ENCODE peak calls at places on chromosomes 11 and 22, in eight cellular contexts. One of them, this sample, is unnamed.

GRCh38 chr22:27329471-27329870 is 472.1 kb downstream of the MN1 start:
- DNase-seq in transverse colon: no peak
- DNase-seq in glutamatergic neuron: no peak
- DNase-seq in heart left ventricle: no peak
- DNase-seq in astrocyte of the cerebellum: no peak
- DNase-seq in NB4: no peak
- DNase-seq in choroid plexus epithelial cell: no peak
- DNase-seq in IMR-90: no peak
- DNase-seq in this sample: no peak

GRCh38 chr22:37731804-37732471 is 35.1 kb downstream of the TRIOBP start:
- DNase-seq in transverse colon: peak
- DNase-seq in glutamatergic neuron: no peak
- DNase-seq in heart left ventricle: no peak
- DNase-seq in astrocyte of the cerebellum: no peak
- DNase-seq in NB4: peak
- DNase-seq in choroid plexus epithelial cell: no peak
- DNase-seq in IMR-90: no peak
- DNase-seq in this sample: no peak

GRCh38 chr11:104658177-104658576 is 240.1 kb downstream of the CASP12 start:
- DNase-seq in transverse colon: no peak
- DNase-seq in glutamatergic neuron: no peak
- DNase-seq in heart left ventricle: no peak
- DNase-seq in astrocyte of the cerebellum: no peak
- DNase-seq in NB4: no peak
- DNase-seq in choroid plexus epithelial cell: no peak
- DNase-seq in IMR-90: no peak
- DNase-seq in this sample: no peak

GRCh38 chr11:20840341-20840740 is 171.0 kb downstream of the NELL1 start:
- DNase-seq in transverse colon: no peak
- DNase-seq in glutamatergic neuron: no peak
- DNase-seq in heart left ventricle: no peak
- DNase-seq in astrocyte of the cerebellum: no peak
- DNase-seq in NB4: no peak
- DNase-seq in choroid plexus epithelial cell: no peak
- DNase-seq in IMR-90: no peak
- DNase-seq in this sample: no peak

GRCh38 chr11:114057605-114058004 is 1.9 kb upstream of the ZBTB16 start:
- DNase-seq in transverse colon: no peak
- DNase-seq in glutamatergic neuron: no peak
- DNase-seq in heart left ventricle: no peak
- DNase-seq in astrocyte of the cerebellum: no peak
- DNase-seq in NB4: no peak
- DNase-seq in choroid plexus epithelial cell: no peak
- DNase-seq in IMR-90: no peak
- DNase-seq in this sample: no peak

GRCh38 chr22:20498913-20499312 is 3.3 kb upstream of the KLHL22 start:
- DNase-seq in transverse colon: no peak
- DNase-seq in glutamatergic neuron: no peak
- DNase-seq in heart left ventricle: no peak
- DNase-seq in astrocyte of the cerebellum: no peak
- DNase-seq in NB4: no peak
- DNase-seq in choroid plexus epithelial cell: no peak
- DNase-seq in IMR-90: no peak
- DNase-seq in this sample: no peak

GRCh38 chr11:35272391-35272821 is 133.4 kb downstream of the CD44 start:
- DNase-seq in transverse colon: peak
- DNase-seq in glutamatergic neuron: no peak
- DNase-seq in heart left ventricle: no peak
- DNase-seq in astrocyte of the cerebellum: no peak
- DNase-seq in NB4: no peak
- DNase-seq in choroid plexus epithelial cell: no peak
- DNase-seq in IMR-90: no peak
- DNase-seq in this sample: peak

GRCh38 chr11:14346303-14346702 is 12.7 kb downstream of the RRAS2 start:
- DNase-seq in transverse colon: no peak
- DNase-seq in glutamatergic neuron: no peak
- DNase-seq in heart left ventricle: no peak
- DNase-seq in astrocyte of the cerebellum: no peak
- DNase-seq in NB4: no peak
- DNase-seq in choroid plexus epithelial cell: no peak
- DNase-seq in IMR-90: no peak
- DNase-seq in this sample: no peak

GRCh38 chr11:13448876-13449275 is 14.1 kb downstream of the BTBD10 start:
- DNase-seq in transverse colon: no peak
- DNase-seq in glutamatergic neuron: no peak
- DNase-seq in heart left ventricle: peak
- DNase-seq in astrocyte of the cerebellum: no peak
- DNase-seq in NB4: peak
- DNase-seq in choroid plexus epithelial cell: peak
- DNase-seq in IMR-90: peak
- DNase-seq in this sample: no peak

GRCh38 chr11:56885182-56885581 is 103.5 kb upstream of the OR5AK2 start:
- DNase-seq in transverse colon: peak
- DNase-seq in glutamatergic neuron: no peak
- DNase-seq in heart left ventricle: no peak
- DNase-seq in astrocyte of the cerebellum: no peak
- DNase-seq in NB4: no peak
- DNase-seq in choroid plexus epithelial cell: no peak
- DNase-seq in IMR-90: no peak
- DNase-seq in this sample: no peak

GRCh38 chr11:74730601-74731260 is 495 bp downstream of the CHRDL2 start:
- DNase-seq in transverse colon: no peak
- DNase-seq in glutamatergic neuron: no peak
- DNase-seq in heart left ventricle: no peak
- DNase-seq in astrocyte of the cerebellum: no peak
- DNase-seq in NB4: no peak
- DNase-seq in choroid plexus epithelial cell: no peak
- DNase-seq in IMR-90: no peak
- DNase-seq in this sample: no peak

GRCh38 chr11:72642815-72643511 is 31.3 kb downstream of the PDE2A start:
- DNase-seq in transverse colon: peak
- DNase-seq in glutamatergic neuron: peak
- DNase-seq in heart left ventricle: peak
- DNase-seq in astrocyte of the cerebellum: no peak
- DNase-seq in NB4: peak
- DNase-seq in choroid plexus epithelial cell: peak
- DNase-seq in IMR-90: peak
- DNase-seq in this sample: peak

GRCh38 chr11:20388096-20389055 is 860 bp downstream of the PRMT3 start:
- DNase-seq in transverse colon: no peak
- DNase-seq in glutamatergic neuron: no peak
- DNase-seq in heart left ventricle: no peak
- DNase-seq in astrocyte of the cerebellum: no peak
- DNase-seq in NB4: peak
- DNase-seq in choroid plexus epithelial cell: no peak
- DNase-seq in IMR-90: no peak
- DNase-seq in this sample: no peak

GRCh38 chr11:12318791-12319733 is 58.3 kb upstream of the PARVA start:
- DNase-seq in transverse colon: no peak
- DNase-seq in glutamatergic neuron: no peak
- DNase-seq in heart left ventricle: no peak
- DNase-seq in astrocyte of the cerebellum: peak
- DNase-seq in NB4: no peak
- DNase-seq in choroid plexus epithelial cell: peak
- DNase-seq in IMR-90: peak
- DNase-seq in this sample: no peak

GRCh38 chr11:19474954-19475811 is 234.4 kb upstream of the E2F8 start:
- DNase-seq in transverse colon: no peak
- DNase-seq in glutamatergic neuron: no peak
- DNase-seq in heart left ventricle: no peak
- DNase-seq in astrocyte of the cerebellum: no peak
- DNase-seq in NB4: no peak
- DNase-seq in choroid plexus epithelial cell: no peak
- DNase-seq in IMR-90: no peak
- DNase-seq in this sample: no peak

GRCh38 chr22:22768885-22769284 is 118.7 kb upstream of the IGLL5 start:
- DNase-seq in transverse colon: no peak
- DNase-seq in glutamatergic neuron: no peak
- DNase-seq in heart left ventricle: no peak
- DNase-seq in astrocyte of the cerebellum: no peak
- DNase-seq in NB4: no peak
- DNase-seq in choroid plexus epithelial cell: no peak
- DNase-seq in IMR-90: no peak
- DNase-seq in this sample: no peak

GRCh38 chr11:134229131-134229790 is 4.8 kb downstream of the VPS26B start:
- DNase-seq in transverse colon: no peak
- DNase-seq in glutamatergic neuron: no peak
- DNase-seq in heart left ventricle: no peak
- DNase-seq in astrocyte of the cerebellum: no peak
- DNase-seq in NB4: no peak
- DNase-seq in choroid plexus epithelial cell: no peak
- DNase-seq in IMR-90: no peak
- DNase-seq in this sample: no peak

GRCh38 chr11:13440100-13440855 is 22.7 kb downstream of the BTBD10 start:
- DNase-seq in transverse colon: peak
- DNase-seq in glutamatergic neuron: no peak
- DNase-seq in heart left ventricle: no peak
- DNase-seq in astrocyte of the cerebellum: peak
- DNase-seq in NB4: no peak
- DNase-seq in choroid plexus epithelial cell: peak
- DNase-seq in IMR-90: peak
- DNase-seq in this sample: no peak

GRCh38 chr22:37803195-37803635 is 4.5 kb upstream of the GCAT start:
- DNase-seq in transverse colon: no peak
- DNase-seq in glutamatergic neuron: peak
- DNase-seq in heart left ventricle: no peak
- DNase-seq in astrocyte of the cerebellum: no peak
- DNase-seq in NB4: no peak
- DNase-seq in choroid plexus epithelial cell: no peak
- DNase-seq in IMR-90: no peak
- DNase-seq in this sample: no peak

GRCh38 chr11:96748639-96749370 is 359.0 kb downstream of the JRKL start:
- DNase-seq in transverse colon: no peak
- DNase-seq in glutamatergic neuron: no peak
- DNase-seq in heart left ventricle: no peak
- DNase-seq in astrocyte of the cerebellum: peak
- DNase-seq in NB4: no peak
- DNase-seq in choroid plexus epithelial cell: peak
- DNase-seq in IMR-90: peak
- DNase-seq in this sample: no peak

DNA sequence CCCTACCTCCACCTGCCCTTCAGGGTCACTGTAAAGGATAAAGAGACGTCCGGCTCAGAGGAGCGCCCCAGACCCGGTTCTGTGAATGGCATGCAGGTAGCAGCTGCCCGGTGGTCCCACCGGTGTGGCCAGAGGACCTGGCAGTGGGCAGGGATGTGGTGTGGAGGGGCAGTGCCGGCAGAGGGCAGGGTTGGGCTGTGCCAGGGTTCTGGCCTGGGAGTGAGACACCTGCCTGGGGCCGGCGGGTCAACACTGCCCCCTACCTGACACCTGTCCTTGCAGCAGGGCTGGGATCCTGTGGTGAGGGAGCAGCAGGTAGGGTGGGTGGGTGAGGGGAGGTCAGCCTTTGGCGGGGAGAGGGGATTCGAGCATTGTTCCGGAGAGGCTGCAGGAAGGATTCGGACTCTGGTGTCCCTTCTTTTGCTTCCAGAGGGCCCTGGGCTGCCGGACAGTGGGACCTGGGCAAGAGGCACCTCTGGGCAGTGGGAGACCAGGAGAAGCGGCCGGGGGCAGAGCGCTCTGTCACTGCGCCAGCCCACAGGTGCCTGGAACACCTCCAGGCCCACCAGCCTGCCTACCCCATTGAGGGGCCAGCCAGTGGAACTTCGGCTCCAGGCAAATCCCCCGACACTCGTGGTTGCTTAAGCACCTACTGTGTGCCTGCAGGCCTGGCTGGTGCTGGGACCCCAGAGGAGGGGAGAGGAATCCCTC is 1.6 kb upstream of the PHLDA2 start:
- DNase-seq in transverse colon: peak
- DNase-seq in glutamatergic neuron: peak
- DNase-seq in heart left ventricle: peak
- DNase-seq in astrocyte of the cerebellum: no peak
- DNase-seq in NB4: peak
- DNase-seq in choroid plexus epithelial cell: peak
- DNase-seq in IMR-90: peak
- DNase-seq in this sample: no peak
- TF ChIP-seq CTCF in transverse colon: peak
- TF ChIP-seq CTCF in glutamatergic neuron: peak
- TF ChIP-seq CTCF in heart left ventricle: peak
- TF ChIP-seq CTCF in astrocyte of the cerebellum: peak
- TF ChIP-seq CTCF in NB4: peak
- TF ChIP-seq CTCF in choroid plexus epithelial cell: peak
- TF ChIP-seq CTCF in IMR-90: peak
- TF ChIP-seq CTCF in this sample: peak

DNA sequence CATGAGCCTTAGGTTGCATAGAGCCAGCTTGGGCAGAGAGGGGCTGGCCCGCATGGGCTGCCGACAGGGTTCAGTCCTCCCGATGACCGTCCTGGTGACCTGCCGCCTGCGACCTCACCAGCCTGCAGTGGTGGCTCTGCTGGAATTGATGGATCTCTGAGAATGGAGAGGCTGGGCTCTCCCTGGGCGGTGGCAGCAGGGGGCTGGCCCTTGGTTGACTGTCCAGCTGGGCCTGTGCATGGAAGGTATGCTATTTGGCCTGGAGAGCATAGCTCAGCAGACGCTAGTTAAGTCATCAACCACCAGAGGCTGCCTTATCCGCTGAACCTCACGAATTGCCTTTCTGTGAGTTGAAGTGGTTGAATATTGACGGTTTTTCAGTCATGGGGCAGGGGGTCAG is 19.7 kb downstream of the GRAMD4 start:
- DNase-seq in transverse colon: no peak
- DNase-seq in glutamatergic neuron: no peak
- DNase-seq in heart left ventricle: no peak
- DNase-seq in astrocyte of the cerebellum: no peak
- DNase-seq in NB4: no peak
- DNase-seq in choroid plexus epithelial cell: peak
- DNase-seq in IMR-90: peak
- DNase-seq in this sample: no peak
- TF ChIP-seq CTCF in transverse colon: no peak
- TF ChIP-seq CTCF in glutamatergic neuron: no peak
- TF ChIP-seq CTCF in heart left ventricle: no peak
- TF ChIP-seq CTCF in astrocyte of the cerebellum: no peak
- TF ChIP-seq CTCF in NB4: no peak
- TF ChIP-seq CTCF in choroid plexus epithelial cell: peak
- TF ChIP-seq CTCF in IMR-90: no peak
- TF ChIP-seq CTCF in this sample: no peak

GRCh38 chr11:44765676-44766075 is 38.9 kb downstream of the TSPAN18 start:
- DNase-seq in transverse colon: no peak
- DNase-seq in glutamatergic neuron: no peak
- DNase-seq in heart left ventricle: no peak
- DNase-seq in astrocyte of the cerebellum: no peak
- DNase-seq in NB4: no peak
- DNase-seq in choroid plexus epithelial cell: no peak
- DNase-seq in IMR-90: no peak
- DNase-seq in this sample: no peak
- TF ChIP-seq CTCF in transverse colon: no peak
- TF ChIP-seq CTCF in glutamatergic neuron: no peak
- TF ChIP-seq CTCF in heart left ventricle: no peak
- TF ChIP-seq CTCF in astrocyte of the cerebellum: no peak
- TF ChIP-seq CTCF in NB4: no peak
- TF ChIP-seq CTCF in choroid plexus epithelial cell: no peak
- TF ChIP-seq CTCF in IMR-90: no peak
- TF ChIP-seq CTCF in this sample: no peak

DNA sequence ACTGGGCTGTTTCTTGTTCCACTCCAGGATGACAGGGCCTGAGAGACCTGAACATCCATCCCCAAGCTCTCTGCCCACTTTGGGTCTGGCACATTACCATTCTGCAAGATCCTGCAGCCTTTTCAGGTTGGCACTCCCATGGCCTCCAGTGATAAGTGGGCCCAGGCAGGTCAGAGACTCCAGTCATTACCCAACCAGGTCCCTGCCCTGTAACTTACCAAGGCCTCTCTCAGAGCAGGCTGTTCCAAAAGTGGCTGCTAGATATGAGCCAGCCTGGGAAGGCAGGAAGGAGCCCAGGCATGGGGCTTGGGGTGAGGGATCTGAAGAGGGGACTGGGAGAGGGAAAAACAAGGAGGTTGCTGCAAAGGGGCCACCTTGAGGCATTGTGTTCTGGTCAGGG is 35.9 kb downstream of the KCNQ1OT1 start:
- DNase-seq in transverse colon: no peak
- DNase-seq in glutamatergic neuron: no peak
- DNase-seq in heart left ventricle: no peak
- DNase-seq in astrocyte of the cerebellum: no peak
- DNase-seq in NB4: no peak
- DNase-seq in choroid plexus epithelial cell: no peak
- DNase-seq in IMR-90: no peak
- DNase-seq in this sample: no peak
- TF ChIP-seq CTCF in transverse colon: no peak
- TF ChIP-seq CTCF in glutamatergic neuron: no peak
- TF ChIP-seq CTCF in heart left ventricle: no peak
- TF ChIP-seq CTCF in astrocyte of the cerebellum: no peak
- TF ChIP-seq CTCF in NB4: no peak
- TF ChIP-seq CTCF in choroid plexus epithelial cell: no peak
- TF ChIP-seq CTCF in IMR-90: no peak
- TF ChIP-seq CTCF in this sample: no peak